ENCODE peak calls at places on chromosomes 4 and X, in nine cellular contexts. O is left lung; N is Caco-2; U is adipocyte; G is upper lobe of left lung; Y is naive thymus-derived CD4-positive, alpha-beta T cell; R is cardiac muscle cell; X is bronchial epithelial cell; W is Peyer's patch. E is an unnamed sample.

GRCh38 chr4:31620476-31620875 is 900.3 kb downstream of the PCDH7 start:
- DNase-seq in O (no peak), N (no peak), U (peak; percentile 83), G (no peak), Y (no peak), R (peak; percentile 58), X (peak; percentile 33), W (no peak), E (no peak)

GRCh38 chrX:108224218-108224617 is 132.6 kb downstream of the ATG4A start:
- DNase-seq in O (no peak), N (no peak), U (no peak), G (no peak), Y (no peak), R (no peak), X (no peak), W (no peak), E (no peak)

GRCh38 chrX:55450259-55450658 is 1.7 kb upstream of the MAGEH1 start:
- DNase-seq in O (no peak), N (no peak), U (peak; percentile 2), G (no peak), Y (no peak), R (peak; percentile 21), X (no peak), W (no peak), E (peak; percentile 10)

GRCh38 chrX:10631416-10632145 is 11.2 kb upstream of the MID1 start:
- DNase-seq in O (no peak), N (no peak), U (no peak), G (no peak), Y (no peak), R (no peak), X (peak; percentile 81), W (no peak), E (no peak)

GRCh38 chr4:119490335-119490734 is 138.3 kb downstream of the PDE5A start:
- DNase-seq in O (no peak), N (no peak), U (no peak), G (no peak), Y (no peak), R (peak; percentile 38), X (peak; percentile 15), W (no peak), E (peak; percentile 2)

GRCh38 chrX:97968376-97969104 is 1084.8 kb downstream of the RPA4 start:
- DNase-seq in O (no peak), N (no peak), U (no peak), G (no peak), Y (no peak), R (no peak), X (no peak), W (no peak), E (peak; percentile 41)

GRCh38 chr4:183522821-183523220 is 18.0 kb downstream of the ING2 start:
- DNase-seq in O (no peak), N (no peak), U (no peak), G (no peak), Y (no peak), R (no peak), X (no peak), W (no peak), E (no peak)

GRCh38 chr4:140237616-140238352 is 83.8 kb upstream of the MAML3 start:
- DNase-seq in O (peak; percentile 72), N (no peak), U (peak; percentile 96), G (peak; percentile 53), Y (no peak), R (peak; percentile 98), X (no peak), W (peak; percentile 69), E (peak; percentile 83)

GRCh38 chr4:125710766-125711165 is 396.0 kb downstream of the FAT4 start:
- DNase-seq in O (no peak), N (no peak), U (no peak), G (no peak), Y (no peak), R (no peak), X (no peak), W (no peak), E (no peak)

GRCh38 chrX:13898084-13898483 is 81.2 kb upstream of the GPM6B start:
- DNase-seq in O (no peak), N (no peak), U (peak; percentile 23), G (no peak), Y (no peak), R (peak; percentile 58), X (no peak), W (no peak), E (no peak)

GRCh38 chr4:24643774-24644520 is 59.6 kb upstream of the DHX15 start:
- DNase-seq in O (no peak), N (no peak), U (peak; percentile 23), G (no peak), Y (no peak), R (peak; percentile 44), X (no peak), W (no peak), E (no peak)

GRCh38 chr4:92791876-92792490 is 488.2 kb downstream of the GRID2 start:
- DNase-seq in O (no peak), N (no peak), U (no peak), G (no peak), Y (no peak), R (no peak), X (no peak), W (no peak), E (no peak)

GRCh38 chrX:4263005-4263404 is 549.6 kb upstream of the PRKX start:
- DNase-seq in O (no peak), N (no peak), U (peak; percentile 2), G (no peak), Y (no peak), R (no peak), X (peak; percentile 0), W (no peak), E (peak; percentile 6)

GRCh38 chr4:7742807-7743158 is 196.9 kb downstream of the AFAP1 start:
- DNase-seq in O (no peak), N (no peak), U (no peak), G (no peak), Y (no peak), R (no peak), X (no peak), W (no peak), E (no peak)

GRCh38 chrX:109049903-109050302 is 313.5 kb upstream of the IRS4 start:
- DNase-seq in O (no peak), N (no peak), U (peak; percentile 7), G (no peak), Y (no peak), R (no peak), X (peak; percentile 1), W (no peak), E (peak; percentile 43)

DNA sequence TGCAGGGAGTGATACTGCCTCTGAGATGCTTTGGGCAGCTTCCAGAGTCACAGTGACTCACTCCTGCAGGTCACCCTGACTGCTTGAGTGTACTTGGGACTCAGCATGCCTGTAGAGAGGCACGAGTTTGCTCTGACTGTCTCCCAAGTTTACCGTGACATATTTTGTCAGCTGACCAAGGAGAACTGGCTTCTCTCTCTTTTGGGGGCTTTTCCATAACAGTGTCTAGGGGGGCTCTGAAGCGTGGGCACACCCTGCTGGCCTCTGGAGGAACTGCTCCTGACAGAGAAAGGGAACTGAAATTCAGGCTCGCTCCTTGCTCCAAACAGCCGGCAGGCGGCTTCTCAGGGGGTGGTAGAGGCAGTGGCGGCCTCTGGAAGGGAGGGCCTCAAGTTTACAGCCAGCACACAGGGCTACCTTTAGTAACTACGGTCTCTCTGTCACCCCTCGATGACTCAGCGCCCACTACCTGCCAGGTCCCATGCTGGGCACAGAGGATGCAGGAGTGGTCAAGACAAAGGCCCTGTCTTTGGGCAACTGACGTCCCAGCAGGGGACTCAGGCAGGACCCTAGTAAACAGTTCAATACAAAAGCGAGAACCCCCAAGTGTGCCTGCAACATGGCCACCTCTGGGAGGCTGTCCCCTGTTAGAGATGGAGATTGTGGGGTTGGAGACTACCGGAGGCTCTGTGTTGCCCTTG is 17.8 kb downstream of the ZNF185 start:
- DNase-seq in O (no peak), N (no peak), U (peak; percentile 37), G (no peak), Y (no peak), R (peak; percentile 32), X (peak; percentile 39), W (no peak), E (peak; percentile 88)
- H3K27me3 ChIP-seq in O (no peaks in the 10 kb centered on the region), N (no peaks in the 10 kb centered on the region), U (peaks cover 13% of the 10 kb centered on the region), G (no peaks in the 10 kb centered on the region), Y (no peaks in the 10 kb centered on the region), R (no peaks in the 10 kb centered on the region), X (no peaks in the 10 kb centered on the region), W (no peaks in the 10 kb centered on the region), E (no peaks in the 10 kb centered on the region)

GRCh38 chr4:16122225-16122624 is 38.4 kb upstream of the PROM1 start:
- DNase-seq in O (no peak), N (no peak), U (no peak), G (no peak), Y (no peak), R (no peak), X (no peak), W (no peak), E (no peak)
- H3K4me3 ChIP-seq in O (no peak overlapping the region), N (no peak overlapping the region), U (no peak overlapping the region), G (no peak overlapping the region), Y (no peak overlapping the region), R (no peak overlapping the region), X (no peak overlapping the region), W (no peak overlapping the region), E (no peak overlapping the region)

GRCh38 chr4:184664445-184665210 is 15.1 kb downstream of the PRIMPOL start:
- DNase-seq in O (no peak), N (no peak), U (no peak), G (no peak), Y (no peak), R (peak; percentile 52), X (peak; percentile 17), W (no peak), E (peak; percentile 75)

GRCh38 chr4:184655889-184656869 is 6.6 kb downstream of the PRIMPOL start:
- DNase-seq in O (no peak), N (no peak), U (no peak), G (no peak), Y (no peak), R (no peak), X (no peak), W (no peak), E (no peak)

GRCh38 chr4:184657144-184657543 is 7.6 kb downstream of the PRIMPOL start:
- DNase-seq in O (no peak), N (no peak), U (no peak), G (no peak), Y (no peak), R (no peak), X (no peak), W (no peak), E (no peak)

GRCh38 chr4:184666670-184667069 is 17.1 kb downstream of the PRIMPOL start:
- DNase-seq in O (no peak), N (no peak), U (no peak), G (no peak), Y (no peak), R (no peak), X (no peak), W (no peak), E (no peak)

DNA sequence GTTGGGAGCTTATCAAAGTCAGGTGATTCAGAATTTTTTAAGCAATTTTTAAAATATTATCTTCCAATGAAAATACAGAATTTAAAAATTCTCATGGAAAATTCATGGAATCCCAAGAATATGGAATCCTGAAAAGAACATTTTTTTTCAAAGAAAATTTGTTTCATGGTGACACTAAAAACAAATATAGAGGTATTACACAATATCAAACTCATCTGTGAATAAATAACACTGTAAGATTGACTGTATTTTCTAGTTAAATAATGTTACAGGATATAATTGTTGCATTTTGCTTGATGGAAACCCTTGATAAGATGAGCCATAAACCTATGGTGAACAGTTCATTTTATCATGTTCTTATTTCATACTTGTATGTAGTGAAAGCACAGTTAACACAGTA is 11.4 kb downstream of the PRIMPOL start:
- DNase-seq in O (no peak), N (no peak), U (no peak), G (no peak), Y (no peak), R (no peak), X (no peak), W (no peak), E (no peak)
- H3K36me3 ChIP-seq in O (no peaks in the 10 kb centered on the region), N (no peaks in the 10 kb centered on the region), U (peaks cover 19% of the 10 kb centered on the region), G (no peaks in the 10 kb centered on the region), Y (no peaks in the 10 kb centered on the region), R (peaks cover 8% of the 10 kb centered on the region), X (no peaks in the 10 kb centered on the region), W (peaks cover 24% of the 10 kb centered on the region), E (no peaks in the 10 kb centered on the region)

GRCh38 chr4:14111730-14112171 is 484.2 kb upstream of the BOD1L1 start:
- DNase-seq in O (no peak), N (no peak), U (peak; percentile 83), G (no peak), Y (no peak), R (peak; percentile 59), X (no peak), W (no peak), E (no peak)
- H3K27me3 ChIP-seq in O (no peaks in the 10 kb centered on the region), N (no peaks in the 10 kb centered on the region), U (no peaks in the 10 kb centered on the region), G (no peaks in the 10 kb centered on the region), Y (no peaks in the 10 kb centered on the region), R (no peaks in the 10 kb centered on the region), X (no peaks in the 10 kb centered on the region), W (no peaks in the 10 kb centered on the region), E (no peaks in the 10 kb centered on the region)

E was measured in H7.